ENCODE peak calls at places on chromosomes 12 and 14, in nine cellular contexts. X, O, L, W, Y, V, S, C and Z are unnamed samples.
A peak's percentile ranks its signal among the peaks of the same experiment; 100 is the strongest.

GRCh38 chr12:38664661-38665269 is 240.6 kb downstream of the CPNE8 start:
- DNase-seq in X (no peak), C (no peak), W (no peak), S (peak; percentile 17), L (no peak), Y (no peak), O (no peak), V (no peak), Z (no peak)

GRCh38 chr14:98692832-98693231 is 579.2 kb downstream of the BCL11B start:
- DNase-seq in V (no peak), C (no peak), X (no peak), S (no peak), W (no peak), O (no peak), L (no peak), Y (no peak), Z (no peak)

GRCh38 chr14:101122114-101122854 is 218.8 kb upstream of the RTL1 start:
- DNase-seq in C (no peak), S (no peak), L (no peak), W (no peak), O (no peak), X (no peak), Y (no peak), V (no peak), Z (no peak)

GRCh38 chr12:81263072-81263471 is 185.2 kb downstream of the ACSS3 start:
- DNase-seq in S (no peak), W (no peak), Y (no peak), O (no peak), V (no peak), X (no peak), L (no peak), C (no peak), Z (no peak)

GRCh38 chr12:3277261-3277943 is 200.2 kb downstream of the TSPAN9 start:
- DNase-seq in V (no peak), X (no peak), O (no peak), W (no peak), Y (no peak), S (no peak), L (no peak), C (no peak), Z (no peak)

GRCh38 chr12:95815635-95816212 is 25.2 kb upstream of the NTN4 start:
- DNase-seq in Y (no peak), L (no peak), S (no peak), X (no peak), O (no peak), C (no peak), W (no peak), V (peak; percentile 64), Z (no peak)

GRCh38 chr12:84822541-84822940 is 90.1 kb downstream of the SLC6A15 start:
- DNase-seq in V (peak; percentile 66), S (no peak), X (no peak), O (no peak), W (no peak), L (no peak), Y (no peak), C (no peak), Z (no peak)

GRCh38 chr14:100291305-100292075 is 14.8 kb downstream of the SLC25A29 start:
- DNase-seq in V (no peak), X (peak; percentile 11), O (no peak), L (peak; percentile 38), W (no peak), S (no peak), Y (no peak), C (no peak), Z (no peak)

GRCh38 chr12:29148958-29149690 is at the start of gene FAR2:
- DNase-seq in V (peak; percentile 32), S (peak; percentile 44), W (no peak), L (peak; percentile 84), O (peak; percentile 5), C (no peak), X (peak; percentile 36), Y (peak; percentile 84), Z (no peak)

GRCh38 chr12:65022960-65023359 is 98.1 kb downstream of the WIF1 start:
- DNase-seq in L (no peak), Y (no peak), V (no peak), C (no peak), W (no peak), X (no peak), O (no peak), S (no peak), Z (no peak)

GRCh38 chr12:113860059-113860820 is 105.9 kb downstream of the RBM19 start:
- DNase-seq in S (no peak), X (no peak), V (no peak), L (no peak), W (no peak), O (no peak), Y (no peak), C (no peak), Z (no peak)

GRCh38 chr12:59646636-59647035 is 50.8 kb downstream of the SLC16A7 start:
- DNase-seq in W (no peak), Y (no peak), O (no peak), V (no peak), L (no peak), X (no peak), C (no peak), S (no peak), Z (no peak)

GRCh38 chr12:124278389-124279101 is 16.3 kb upstream of the RFLNA start:
- DNase-seq in V (no peak), W (peak; percentile 70), L (no peak), Y (no peak), X (peak; percentile 35), C (no peak), S (no peak), O (no peak), Z (no peak)

GRCh38 chr12:105754313-105754712 is 384.4 kb downstream of the NUAK1 start:
- DNase-seq in S (no peak), L (peak; percentile 41), X (no peak), O (no peak), C (no peak), Y (no peak), W (no peak), V (no peak), Z (no peak)

GRCh38 chr12:124126950-124127349 is 153.9 kb downstream of the ZNF664 start:
- DNase-seq in L (no peak), S (no peak), W (no peak), Y (no peak), O (no peak), C (no peak), V (no peak), X (no peak), Z (no peak)

GRCh38 chr14:22561661-22562579 is 27.1 kb downstream of the DAD1 start:
- DNase-seq in V (no peak), Y (peak; percentile 85), C (peak; percentile 78), L (no peak), X (no peak), S (no peak), O (peak; percentile 42), W (no peak), Z (no peak)

GRCh38 chr12:47779301-47779942 is 6.4 kb downstream of the SLC48A1 start:
- DNase-seq in L (peak; percentile 92), Y (peak; percentile 91), C (peak; percentile 87), V (peak; percentile 85), S (peak; percentile 92), W (peak; percentile 90), O (peak; percentile 90), X (peak; percentile 91), Z (peak; percentile 76)

GRCh38 chr12:1935242-1935641 is 16.8 kb upstream of the CACNA2D4 start:
- DNase-seq in W (no peak), L (peak; percentile 45), X (no peak), V (no peak), Y (no peak), C (no peak), S (no peak), O (no peak), Z (no peak)

GRCh38 chr12:81300454-81300853 is 222.6 kb downstream of the ACSS3 start:
- DNase-seq in C (no peak), L (no peak), S (no peak), O (no peak), W (no peak), X (no peak), V (no peak), Y (no peak), Z (no peak)

GRCh38 chr14:96255501-96256366 is at the start of gene BDKRB1:
- DNase-seq in O (no peak), L (no peak), X (no peak), Y (no peak), C (no peak), V (peak; percentile 88), W (no peak), S (no peak), Z (no peak)

GRCh38 chr12:103548622-103549601 is 38.2 kb upstream of the STAB2 start:
- DNase-seq in O (peak; percentile 37), L (no peak), V (peak; percentile 75), X (peak; percentile 55), C (peak; percentile 67), S (peak; percentile 72), Y (peak; percentile 64), W (peak; percentile 50), Z (peak; percentile 62)

GRCh38 chr14:88877192-88877591 is 52.7 kb downstream of the TTC8 start:
- DNase-seq in S (no peak), O (no peak), V (no peak), C (no peak), W (no peak), Y (no peak), X (no peak), L (no peak), Z (no peak)
- H3K36me3 ChIP-seq in S (peaks cover 46% of the 10 kb centered on the region), O (no peaks in the 10 kb centered on the region), V (no peaks in the 10 kb centered on the region), C (no peaks in the 10 kb centered on the region), W (no peaks in the 10 kb centered on the region), Y (peaks cover 2% of the 10 kb centered on the region), X (no peaks in the 10 kb centered on the region), L (peaks cover 19% of the 10 kb centered on the region), Z (no peaks in the 10 kb centered on the region)

GRCh38 chr14:30270200-30271161 is 288.5 kb upstream of the G2E3 start:
- DNase-seq in O (peak; percentile 1), Y (peak; percentile 56), X (peak; percentile 72), W (peak; percentile 80), S (peak; percentile 90), V (peak; percentile 87), L (peak; percentile 86), C (peak; percentile 28), Z (peak; percentile 58)
- H3K4me3 ChIP-seq in O (no peak overlapping the region), Y (no peak overlapping the region), X (no peak overlapping the region), W (no peak overlapping the region), S (no peak overlapping the region), V (peak overlapping the region; percentile 27), L (no peak overlapping the region), C (no peak overlapping the region), Z (peak overlapping the region; percentile 22)

GRCh38 chr12:18275974-18276373 is 14.7 kb downstream of the PIK3C2G start:
- DNase-seq in X (no peak), Y (no peak), W (no peak), S (no peak), C (no peak), L (no peak), O (no peak), V (no peak), Z (no peak)
- H3K27ac ChIP-seq in X (no peak overlapping the region), Y (no peak overlapping the region), W (no peak overlapping the region), S (no peak overlapping the region), C (no peak overlapping the region), L (no peak overlapping the region), O (no peak overlapping the region), V (no peak overlapping the region), Z (no peak overlapping the region)

DNA sequence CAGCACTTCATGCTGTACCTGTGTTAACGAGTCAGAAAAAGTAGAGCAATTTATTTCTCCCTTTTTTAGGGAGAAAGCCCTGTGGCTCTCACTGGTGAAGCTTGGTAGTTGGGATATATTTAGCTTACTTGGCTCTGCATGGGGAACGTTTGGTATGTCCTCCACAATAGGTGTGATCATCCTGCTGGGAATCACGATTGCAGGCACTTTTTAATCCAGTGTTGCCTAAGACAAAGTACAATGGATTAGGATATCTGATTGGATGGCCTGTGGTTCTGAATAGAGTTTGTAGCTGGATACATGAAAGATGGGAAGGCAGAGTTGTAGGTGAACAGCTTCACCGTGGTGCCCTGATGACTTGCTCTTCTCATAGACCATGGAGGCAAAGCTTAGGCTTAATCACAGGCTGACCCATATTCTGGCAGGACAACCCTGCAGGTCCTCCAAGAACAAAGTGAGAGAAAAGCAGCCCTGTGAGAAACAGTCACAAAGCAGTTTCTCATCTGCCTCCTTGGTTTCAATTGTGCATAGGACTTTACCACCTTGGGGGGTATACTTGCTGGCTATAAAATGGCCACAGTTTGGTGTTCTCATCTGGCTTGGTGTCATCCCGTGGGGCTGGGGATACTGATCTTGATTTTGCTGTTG is 7.5 kb downstream of the RESF1 start:
- DNase-seq in X (no peak), Y (no peak), S (no peak), L (no peak), V (no peak), W (no peak), O (no peak), C (no peak), Z (no peak)
- H3K36me3 ChIP-seq in X (no peaks in the 10 kb centered on the region), Y (peaks cover 95% of the 10 kb centered on the region), S (peaks cover 80% of the 10 kb centered on the region), L (peaks cover 60% of the 10 kb centered on the region), V (no peaks in the 10 kb centered on the region), W (no peaks in the 10 kb centered on the region), O (peaks cover 42% of the 10 kb centered on the region), C (peaks cover 1% of the 10 kb centered on the region), Z (peaks cover 7% of the 10 kb centered on the region)